ENCODE peak calls at places on chromosome 21, in four cellular contexts. L is HepG2, T is stomach, U is upper lobe of left lung. J is an unnamed sample.

GRCh38 chr21:26952274-26953066 is 14.4 kb downstream of the ADAMTS5 start:
- DNase-seq in T (no peak), L (no peak), U (no peak), J (no peak)

GRCh38 chr21:41207401-41208388 is 39.7 kb downstream of the BACE2 start:
- DNase-seq in T (peak), U (no peak), L (peak), J (peak)

GRCh38 chr21:36155603-36156338 is 853 bp upstream of the DOP1B start:
- DNase-seq in U (peak), T (peak), L (no peak), J (peak)

GRCh38 chr21:32611471-32611997 is 643 bp downstream of the CFAP298 start:
- DNase-seq in U (peak), T (peak), L (no peak), J (no peak)

GRCh38 chr21:36436829-36437744 is 42.8 kb downstream of the CLDN14 start:
- DNase-seq in U (no peak), T (no peak), L (no peak), J (no peak)

GRCh38 chr21:31543191-31543590 is 116.3 kb upstream of the SOD1 start:
- DNase-seq in T (no peak), L (no peak), U (no peak), J (no peak)

GRCh38 chr21:17819878-17820232 is 699 bp upstream of the C21orf91 start:
- DNase-seq in T (no peak), U (no peak), L (peak), J (no peak)

GRCh38 chr21:14403681-14404318 is 20.9 kb upstream of the HSPA13 start:
- DNase-seq in U (no peak), T (no peak), L (peak), J (no peak)

GRCh38 chr21:27277122-27277521 is 310.2 kb upstream of the ADAMTS5 start:
- DNase-seq in T (no peak), U (no peak), L (no peak), J (no peak)

GRCh38 chr21:29231781-29232548 is 66.8 kb upstream of the BACH1 start:
- DNase-seq in T (no peak), L (no peak), U (no peak), J (no peak)

GRCh38 chr21:31872452-31873274 is at the start of gene HUNK:
- DNase-seq in U (peak), T (no peak), L (peak), J (no peak)

GRCh38 chr21:16563795-16564194 is 834.0 kb downstream of the USP25 start:
- DNase-seq in U (peak), L (peak), T (no peak), J (no peak)

GRCh38 chr21:15065381-15066230 is 806 bp upstream of the NRIP1 start:
- DNase-seq in T (peak), L (peak), U (peak), J (peak)

GRCh38 chr21:9763306-9763705 is 758.1 kb upstream of the TPTE start:
- DNase-seq in L (no peak), T (no peak), U (no peak), J (no peak)

GRCh38 chr21:14543983-14544382 is 2.1 kb downstream of the SAMSN1 start:
- DNase-seq in L (no peak), U (no peak), T (no peak), J (no peak)

GRCh38 chr21:44352253-44352860 is 1.1 kb upstream of the TRPM2 start:
- DNase-seq in L (no peak), U (no peak), T (no peak), J (no peak)

GRCh38 chr21:44455524-44456206 is 355 bp downstream of the LRRC3 start:
- DNase-seq in U (peak), L (no peak), T (peak), J (peak)

GRCh38 chr21:28473530-28474225 is 519.0 kb downstream of the LTN1 start:
- DNase-seq in L (no peak), T (no peak), U (no peak), J (no peak)

GRCh38 chr21:46667191-46667734 is 31.8 kb downstream of the PRMT2 start:
- DNase-seq in T (no peak), U (no peak), L (peak), J (no peak)

GRCh38 chr21:40793057-40793456 is 53.9 kb downstream of the DSCAM start:
- DNase-seq in T (no peak), L (no peak), U (no peak), J (no peak)

GRCh38 chr21:16002872-16003466 is 273.2 kb downstream of the USP25 start:
- DNase-seq in U (no peak), T (no peak), L (no peak), J (no peak)

GRCh38 chr21:17352937-17353655 is 159.7 kb upstream of the CXADR start:
- DNase-seq in U (no peak), T (no peak), L (no peak), J (no peak)

GRCh38 chr21:15000076-15000475 is 64.7 kb downstream of the NRIP1 start:
- DNase-seq in T (no peak), L (no peak), U (no peak), J (no peak)

GRCh38 chr21:41604583-41605041 is 96.7 kb upstream of the TMPRSS2 start:
- DNase-seq in L (no peak), U (no peak), T (no peak), J (peak)

GRCh38 chr21:17371470-17371869 is 141.4 kb upstream of the CXADR start:
- DNase-seq in L (no peak), U (no peak), T (no peak), J (no peak)

GRCh38 chr21:44444286-44444931 is 10.9 kb upstream of the LRRC3 start:
- DNase-seq in T (no peak), L (peak), U (no peak), J (peak)

GRCh38 chr21:42836767-42837301 is 42.5 kb downstream of the WDR4 start:
- DNase-seq in U (no peak), T (peak), L (no peak), J (no peak)

GRCh38 chr21:42835611-42836401 is 43.5 kb downstream of the WDR4 start:
- DNase-seq in U (no peak), T (peak), L (no peak), J (no peak)

GRCh38 chr21:42836402-42836666 is 43.0 kb downstream of the WDR4 start:
- DNase-seq in L (no peak), T (no peak), U (no peak), J (no peak)

GRCh38 chr21:42839271-42840231 is 39.8 kb downstream of the WDR4 start:
- DNase-seq in T (peak), U (no peak), L (no peak), J (no peak)

GRCh38 chr21:42837421-42838211 is 41.7 kb downstream of the WDR4 start:
- DNase-seq in U (no peak), T (peak), L (no peak), J (no peak)
- TF ChIP-seq POLR2A in U (no peak), T (no peak), L (no peak), J (no peak)

GRCh38 chr21:34545079-34545884 is 33.3 kb upstream of the KCNE1 start:
- DNase-seq in L (peak), T (no peak), U (peak), J (peak)
- TF ChIP-seq POLR2AphosphoS5 in L (no peak), T (no peak), U (peak), J (peak)

GRCh38 chr21:45551316-45551715 is 9.1 kb upstream of the SLC19A1 start:
- DNase-seq in L (no peak), T (no peak), U (peak), J (no peak)
- H3K4me3 ChIP-seq in L (no peak), T (no peak), U (no peak), J (no peak)

GRCh38 chr21:42974832-42975820 is 764 bp downstream of the PKNOX1 start:
- DNase-seq in T (peak), L (peak), U (peak), J (peak)
- TF ChIP-seq POLR2A in T (no peak), L (no peak), U (peak), J (no peak)

DNA sequence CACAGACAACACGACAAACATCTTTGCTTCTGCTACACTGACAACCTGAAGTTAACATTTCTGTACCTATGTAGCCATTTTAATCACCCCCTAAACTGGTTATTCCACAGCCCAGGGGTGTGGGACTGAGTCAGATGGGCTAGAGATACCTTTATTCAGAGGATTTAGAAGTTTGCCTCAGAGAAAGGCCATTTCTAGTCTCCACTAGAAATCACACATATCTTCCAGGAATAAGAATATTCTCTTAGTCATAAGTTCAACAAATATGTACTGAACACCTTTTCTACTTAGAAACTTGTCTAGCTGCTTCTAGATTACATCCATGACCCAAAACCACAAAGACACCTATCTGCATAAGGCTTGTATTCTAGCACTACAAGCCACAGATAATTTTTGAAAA is 38.8 kb downstream of the ERG start:
- DNase-seq in U (no peak), T (no peak), L (no peak), J (no peak)
- TF ChIP-seq POLR2AphosphoS5 in U (no peak), T (no peak), L (no peak), J (no peak)

J was measured in sigmoid colon.